ENCODE peak calls at places on chromosomes 3 and 15, in eight cellular contexts. E is IMR-90; X is RCC 7860; N is amniotic epithelial cell; Y is activated T-cell treated with anti-CD3 and anti-CD28 coated beads, Interleukin-2, amount 50 U/mL, for 72 hours; L is stimulated activated CD8-positive, alpha-beta memory T cell treated with anti-CD3 and anti-CD28 coated beads, Interleukin-4, amount 100 ng/mL, for 4 hours; P is NB4; C is AML-193. M is an unnamed sample.

GRCh38 chr3:124860599-124860998 is 26.6 kb downstream of the ITGB5 start:
- DNase-seq in E (peak), X (peak), N (peak), Y (no peak), L (no peak), P (no peak), C (no peak), M (no peak)

GRCh38 chr3:48397767-48398681 is 26.0 kb downstream of the FBXW12 start:
- DNase-seq in E (no peak), X (no peak), N (no peak), Y (no peak), L (no peak), P (no peak), C (no peak), M (no peak)

GRCh38 chr3:100401674-100402036 is 316 bp downstream of the LNP1 start:
- DNase-seq in E (peak), X (no peak), N (peak), Y (peak), L (peak), P (peak), C (peak), M (no peak)

GRCh38 chr15:80999623-81000036 is 1.1 kb upstream of the TLNRD1 start:
- DNase-seq in E (no peak), X (no peak), N (no peak), Y (peak), L (peak), P (peak), C (peak), M (no peak)

GRCh38 chr3:71067977-71068376 is 515.6 kb downstream of the FOXP1 start:
- DNase-seq in E (no peak), X (no peak), N (no peak), Y (no peak), L (no peak), P (no peak), C (no peak), M (no peak)

GRCh38 chr15:65132841-65133549 is 613 bp downstream of the PDCD7 start:
- DNase-seq in E (peak), X (no peak), N (peak), Y (peak), L (no peak), P (peak), C (peak), M (no peak)

GRCh38 chr3:193960485-193961172 is 175.3 kb upstream of the HES1 start:
- DNase-seq in E (no peak), X (no peak), N (peak), Y (no peak), L (no peak), P (no peak), C (no peak), M (no peak)

GRCh38 chr3:141266797-141267555 is 35.4 kb downstream of the PXYLP1 start:
- DNase-seq in E (no peak), X (no peak), N (no peak), Y (peak), L (no peak), P (no peak), C (no peak), M (no peak)

GRCh38 chr15:43941555-43941954 is 114.8 kb downstream of the WDR76 start:
- DNase-seq in E (no peak), X (no peak), N (no peak), Y (no peak), L (no peak), P (no peak), C (no peak), M (no peak)

GRCh38 chr15:35108453-35108852 is 23.4 kb upstream of the NANOGP8 start:
- DNase-seq in E (no peak), X (no peak), N (no peak), Y (no peak), L (no peak), P (no peak), C (no peak), M (no peak)

GRCh38 chr3:132225664-132226063 is 91.5 kb upstream of the ACP3 start:
- DNase-seq in E (no peak), X (peak), N (peak), Y (no peak), L (no peak), P (no peak), C (no peak), M (no peak)

GRCh38 chr15:22903427-22903826 is 65.0 kb downstream of the NIPA2 start:
- DNase-seq in E (no peak), X (no peak), N (no peak), Y (no peak), L (no peak), P (no peak), C (no peak), M (no peak)

GRCh38 chr3:28768439-28768838 is 419.8 kb upstream of the AZI2 start:
- DNase-seq in E (no peak), X (no peak), N (no peak), Y (no peak), L (no peak), P (no peak), C (no peak), M (no peak)

M was measured in esophagus squamous epithelium.